ENCODE peak calls at places on chromosome 1, in five cellular contexts. One of them, this sample, is unnamed. For H3K27me3, the result is how much of the 10 kb centered on the place peaks cover.

GRCh38 chr1:25245809-25246599 is 1.2 kb downstream of the RSRP1 start:
- DNase-seq in tibial artery: no peak
- DNase-seq in IMR-90: peak
- DNase-seq in esophagus squamous epithelium: no peak
- DNase-seq in pancreas: no peak
- DNase-seq in this sample: no peak

GRCh38 chr1:148166558-148167492 is 14.7 kb upstream of the NBPF11 start:
- DNase-seq in tibial artery: no peak
- DNase-seq in IMR-90: no peak
- DNase-seq in esophagus squamous epithelium: no peak
- DNase-seq in pancreas: no peak
- DNase-seq in this sample: no peak

GRCh38 chr1:109392037-109392787 is 5.5 kb downstream of the SORT1 start:
- DNase-seq in tibial artery: peak
- DNase-seq in IMR-90: no peak
- DNase-seq in esophagus squamous epithelium: no peak
- DNase-seq in pancreas: no peak
- DNase-seq in this sample: no peak

GRCh38 chr1:101645810-101646209 is 350.9 kb downstream of the OLFM3 start:
- DNase-seq in tibial artery: no peak
- DNase-seq in IMR-90: no peak
- DNase-seq in esophagus squamous epithelium: no peak
- DNase-seq in pancreas: no peak
- DNase-seq in this sample: no peak

GRCh38 chr1:237779356-237779755 is 111.4 kb downstream of the ZP4 start:
- DNase-seq in tibial artery: no peak
- DNase-seq in IMR-90: no peak
- DNase-seq in esophagus squamous epithelium: no peak
- DNase-seq in pancreas: no peak
- DNase-seq in this sample: no peak

GRCh38 chr1:67557731-67558448 is 127.1 kb upstream of the GADD45A start:
- DNase-seq in tibial artery: no peak
- DNase-seq in IMR-90: no peak
- DNase-seq in esophagus squamous epithelium: no peak
- DNase-seq in pancreas: no peak
- DNase-seq in this sample: no peak

GRCh38 chr1:57440096-57440495 is 16.2 kb upstream of the DAB1 start:
- DNase-seq in tibial artery: no peak
- DNase-seq in IMR-90: no peak
- DNase-seq in esophagus squamous epithelium: no peak
- DNase-seq in pancreas: no peak
- DNase-seq in this sample: no peak

GRCh38 chr1:41325801-41326200 is 35.4 kb upstream of the FOXO6 start:
- DNase-seq in tibial artery: no peak
- DNase-seq in IMR-90: no peak
- DNase-seq in esophagus squamous epithelium: no peak
- DNase-seq in pancreas: no peak
- DNase-seq in this sample: no peak

GRCh38 chr1:187046293-187046692 is 217.5 kb downstream of the PLA2G4A start:
- DNase-seq in tibial artery: no peak
- DNase-seq in IMR-90: no peak
- DNase-seq in esophagus squamous epithelium: no peak
- DNase-seq in pancreas: no peak
- DNase-seq in this sample: no peak

GRCh38 chr1:47759581-47760247 is 237.5 kb downstream of the TRABD2B start:
- DNase-seq in tibial artery: no peak
- DNase-seq in IMR-90: no peak
- DNase-seq in esophagus squamous epithelium: no peak
- DNase-seq in pancreas: no peak
- DNase-seq in this sample: no peak

GRCh38 chr1:51574796-51575195 is 42.1 kb upstream of the OSBPL9 start:
- DNase-seq in tibial artery: no peak
- DNase-seq in IMR-90: no peak
- DNase-seq in esophagus squamous epithelium: no peak
- DNase-seq in pancreas: no peak
- DNase-seq in this sample: no peak

GRCh38 chr1:237012789-237013383 is 8.6 kb upstream of the MT1HL1 start:
- DNase-seq in tibial artery: peak
- DNase-seq in IMR-90: no peak
- DNase-seq in esophagus squamous epithelium: no peak
- DNase-seq in pancreas: peak
- DNase-seq in this sample: no peak

GRCh38 chr1:89274431-89274857 is 1.8 kb upstream of the GBP5 start:
- DNase-seq in tibial artery: no peak
- DNase-seq in IMR-90: peak
- DNase-seq in esophagus squamous epithelium: no peak
- DNase-seq in pancreas: no peak
- DNase-seq in this sample: no peak

GRCh38 chr1:2803931-2804627 is 2.6 kb upstream of the TTC34 start:
- DNase-seq in tibial artery: no peak
- DNase-seq in IMR-90: no peak
- DNase-seq in esophagus squamous epithelium: no peak
- DNase-seq in pancreas: no peak
- DNase-seq in this sample: no peak

GRCh38 chr1:200372095-200372884 is 37.5 kb downstream of the ZNF281 start:
- DNase-seq in tibial artery: no peak
- DNase-seq in IMR-90: peak
- DNase-seq in esophagus squamous epithelium: no peak
- DNase-seq in pancreas: no peak
- DNase-seq in this sample: no peak

GRCh38 chr1:158999301-159000069 is 10.2 kb upstream of the IFI16 start:
- DNase-seq in tibial artery: peak
- DNase-seq in IMR-90: peak
- DNase-seq in esophagus squamous epithelium: no peak
- DNase-seq in pancreas: no peak
- DNase-seq in this sample: no peak

DNA sequence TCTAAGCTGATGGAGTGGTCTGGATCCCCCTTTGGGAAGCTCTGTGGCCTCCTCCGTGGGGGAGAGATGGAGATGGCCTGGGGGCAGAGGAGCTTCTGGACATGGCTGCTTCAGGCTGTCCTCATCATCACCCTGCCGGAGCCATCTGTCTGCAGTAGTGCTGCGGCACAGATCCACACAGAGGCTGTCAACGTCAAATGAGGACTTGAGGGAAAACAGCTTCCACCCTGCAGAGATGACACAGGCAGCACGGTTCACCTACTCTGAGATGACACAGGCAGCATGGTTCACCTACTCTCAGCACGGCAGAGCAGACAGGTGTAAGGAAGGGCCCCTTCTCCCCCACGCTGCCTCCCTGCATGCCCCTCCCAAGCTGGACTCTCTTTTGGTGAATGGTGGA is 134.3 kb downstream of the IGSF21 start:
- DNase-seq in tibial artery: no peak
- DNase-seq in IMR-90: no peak
- DNase-seq in esophagus squamous epithelium: no peak
- DNase-seq in pancreas: no peak
- DNase-seq in this sample: no peak
- H3K27me3 ChIP-seq in tibial artery: under half
- H3K27me3 ChIP-seq in IMR-90: under half
- H3K27me3 ChIP-seq in esophagus squamous epithelium: under half
- H3K27me3 ChIP-seq in pancreas: under half
- H3K27me3 ChIP-seq in this sample: under half

DNA sequence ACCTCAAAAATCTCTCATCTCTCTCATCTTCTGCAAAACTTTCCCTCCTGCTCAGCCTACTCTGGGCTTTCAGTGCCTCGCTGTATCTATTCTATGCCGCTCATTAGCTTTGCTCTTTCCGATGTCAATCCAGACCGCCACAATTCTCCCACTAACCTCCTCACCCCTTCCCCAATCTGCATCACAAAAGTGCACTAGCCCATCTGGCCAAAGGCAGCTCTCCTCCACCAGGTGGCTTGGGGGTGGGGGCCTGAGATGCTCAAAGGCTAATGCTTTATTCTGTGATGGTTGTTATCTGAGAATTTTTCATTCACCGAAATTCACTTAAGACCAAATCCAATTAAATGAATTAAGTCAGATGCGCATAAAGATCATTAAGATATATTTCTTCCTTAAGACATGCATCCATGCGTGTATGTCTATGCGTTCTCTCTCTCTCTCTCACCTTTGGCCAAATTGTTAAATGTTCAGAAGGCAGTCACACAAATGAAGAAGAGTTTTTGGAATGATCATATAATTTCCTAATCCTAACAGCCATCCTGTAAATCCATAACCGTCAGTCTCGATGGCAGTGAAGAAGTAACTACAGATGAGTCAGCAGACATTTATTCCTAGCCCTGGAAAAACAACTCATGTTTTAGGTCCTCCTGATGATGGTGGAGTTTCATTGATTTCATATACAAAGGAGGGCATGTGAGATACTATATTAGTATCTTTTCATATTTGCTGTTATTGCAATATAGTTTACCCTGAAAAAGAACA is 111.3 kb downstream of the C1orf21 start:
- DNase-seq in tibial artery: no peak
- DNase-seq in IMR-90: no peak
- DNase-seq in esophagus squamous epithelium: no peak
- DNase-seq in pancreas: no peak
- DNase-seq in this sample: no peak
- TF ChIP-seq CTCF in tibial artery: no peak
- TF ChIP-seq CTCF in IMR-90: no peak
- TF ChIP-seq CTCF in esophagus squamous epithelium: no peak
- TF ChIP-seq CTCF in pancreas: no peak
- TF ChIP-seq CTCF in this sample: no peak

GRCh38 chr1:9066945-9067807 is 2.3 kb downstream of the SLC2A5 start:
- DNase-seq in tibial artery: no peak
- DNase-seq in IMR-90: peak
- DNase-seq in esophagus squamous epithelium: no peak
- DNase-seq in pancreas: no peak
- DNase-seq in this sample: no peak

GRCh38 chr1:9070421-9071015 is 1.1 kb upstream of the SLC2A5 start:
- DNase-seq in tibial artery: no peak
- DNase-seq in IMR-90: no peak
- DNase-seq in esophagus squamous epithelium: no peak
- DNase-seq in pancreas: no peak
- DNase-seq in this sample: no peak

GRCh38 chr1:9071554-9072235 is 2.3 kb upstream of the SLC2A5 start:
- DNase-seq in tibial artery: no peak
- DNase-seq in IMR-90: no peak
- DNase-seq in esophagus squamous epithelium: no peak
- DNase-seq in pancreas: no peak
- DNase-seq in this sample: no peak

GRCh38 chr1:9068971-9069323 is 488 bp downstream of the SLC2A5 start:
- DNase-seq in tibial artery: no peak
- DNase-seq in IMR-90: no peak
- DNase-seq in esophagus squamous epithelium: no peak
- DNase-seq in pancreas: no peak
- DNase-seq in this sample: no peak

DNA sequence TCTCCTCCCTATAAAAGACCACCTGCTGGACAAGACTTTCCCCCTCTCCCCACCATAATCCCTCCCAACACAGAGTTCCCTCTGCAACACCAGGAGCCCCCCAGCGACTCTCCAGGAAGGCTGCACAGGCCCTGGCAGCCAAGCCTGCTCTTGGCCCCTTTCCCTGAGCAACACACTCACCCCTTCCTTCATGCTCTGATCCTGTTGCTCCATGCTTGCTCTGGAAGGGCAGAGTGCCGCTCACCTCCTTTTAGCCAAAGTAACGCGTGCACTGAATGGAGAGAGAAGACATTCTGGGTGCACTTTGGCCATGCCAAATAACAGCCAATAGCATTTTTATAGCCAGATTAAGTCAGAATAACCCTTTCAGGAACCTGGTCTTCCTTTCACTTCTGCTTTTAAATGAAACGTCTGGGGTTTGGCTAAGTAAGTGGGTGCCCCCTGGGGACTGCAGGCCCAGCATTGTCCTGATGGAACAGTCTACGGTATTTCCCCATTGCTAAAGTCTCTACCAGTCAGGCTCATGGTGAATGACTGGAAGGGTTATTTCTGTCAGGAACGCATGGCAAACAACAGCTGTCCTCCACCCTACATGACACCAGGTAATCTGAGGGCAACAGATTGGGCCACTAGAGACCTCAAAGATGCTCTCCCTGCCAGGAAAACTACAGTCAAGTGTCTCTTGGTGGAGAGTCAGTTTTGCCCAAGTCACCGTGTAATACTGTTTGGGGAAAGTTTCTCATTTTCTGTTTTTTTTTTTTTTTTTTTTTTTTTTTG is at the start of gene SLC2A5:
- DNase-seq in tibial artery: no peak
- DNase-seq in IMR-90: no peak
- DNase-seq in esophagus squamous epithelium: no peak
- DNase-seq in pancreas: no peak
- DNase-seq in this sample: peak
- H3K4me3 ChIP-seq in tibial artery: peak
- H3K4me3 ChIP-seq in IMR-90: no peak
- H3K4me3 ChIP-seq in esophagus squamous epithelium: no peak
- H3K4me3 ChIP-seq in pancreas: no peak
- H3K4me3 ChIP-seq in this sample: peak

DNA sequence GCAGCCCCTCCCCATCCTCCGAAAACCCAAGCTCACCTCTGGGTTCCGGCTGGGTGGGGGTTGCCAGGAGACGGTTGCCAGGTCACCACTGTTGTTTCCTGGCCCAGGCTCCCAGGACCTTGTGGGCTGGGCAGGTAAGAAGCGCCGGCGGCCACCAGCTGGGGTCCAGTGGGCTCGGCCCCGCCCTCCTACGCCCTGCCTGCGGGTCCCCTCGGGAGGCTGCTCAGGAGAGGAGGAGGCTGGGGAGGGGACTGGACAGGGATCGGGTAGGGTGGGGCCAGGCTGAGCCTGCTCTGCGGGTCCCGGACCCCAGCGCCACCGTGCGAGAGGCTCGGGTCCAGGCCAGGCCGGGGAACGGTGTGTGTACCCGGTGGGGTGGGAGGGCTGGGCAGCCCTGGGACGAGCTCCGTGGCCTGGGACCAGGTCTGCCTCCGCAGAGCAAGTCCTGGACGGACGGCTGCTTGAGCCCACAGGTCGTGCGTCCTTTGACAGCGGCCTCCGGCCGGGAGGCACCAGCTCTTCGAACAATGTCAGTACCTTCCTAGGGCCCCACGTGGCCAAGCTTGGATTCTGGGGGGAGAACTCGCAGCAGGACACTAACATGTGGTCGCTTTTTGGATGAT is at the start of gene TTLL10:
- DNase-seq in tibial artery: peak
- DNase-seq in IMR-90: no peak
- DNase-seq in esophagus squamous epithelium: no peak
- DNase-seq in pancreas: peak
- DNase-seq in this sample: peak
- H3K27me3 ChIP-seq in tibial artery: under half
- H3K27me3 ChIP-seq in IMR-90: half or more
- H3K27me3 ChIP-seq in esophagus squamous epithelium: under half
- H3K27me3 ChIP-seq in pancreas: under half
- H3K27me3 ChIP-seq in this sample: under half

GRCh38 chr1:7302873-7303272 is 468.2 kb upstream of the VAMP3 start:
- DNase-seq in tibial artery: no peak
- DNase-seq in IMR-90: no peak
- DNase-seq in esophagus squamous epithelium: no peak
- DNase-seq in pancreas: no peak
- DNase-seq in this sample: no peak
- TF ChIP-seq CTCF in tibial artery: no peak
- TF ChIP-seq CTCF in IMR-90: peak
- TF ChIP-seq CTCF in esophagus squamous epithelium: no peak
- TF ChIP-seq CTCF in pancreas: no peak
- TF ChIP-seq CTCF in this sample: no peak

GRCh38 chr1:222187566-222187965 is 360.3 kb downstream of the HHIPL2 start:
- DNase-seq in tibial artery: no peak
- DNase-seq in IMR-90: no peak
- DNase-seq in esophagus squamous epithelium: no peak
- DNase-seq in pancreas: no peak
- DNase-seq in this sample: no peak
- H3K4me3 ChIP-seq in tibial artery: no peak
- H3K4me3 ChIP-seq in IMR-90: no peak
- H3K4me3 ChIP-seq in esophagus squamous epithelium: no peak
- H3K4me3 ChIP-seq in pancreas: no peak
- H3K4me3 ChIP-seq in this sample: no peak

This sample was measured in GM06990.